ENCODE peak calls at places on chromosomes 16 and 17, in seven cellular contexts. One of them, this sample, is unnamed.

GRCh38 chr16:83070416-83071199 is 443.8 kb downstream of the CDH13 start:
- DNase-seq in A549: no peak
- DNase-seq in ovary: no peak
- DNase-seq in mammary epithelial cell: no peak
- DNase-seq in cardiac fibroblast: no peak
- DNase-seq in cardiac muscle cell: no peak
- DNase-seq in left ventricle myocardium inferior: no peak
- DNase-seq in this sample: no peak

GRCh38 chr16:15960124-15960971 is 10.9 kb downstream of the ABCC1 start:
- DNase-seq in ovary: no peak
- DNase-seq in cardiac fibroblast: no peak
- DNase-seq in mammary epithelial cell: peak
- DNase-seq in cardiac muscle cell: no peak
- DNase-seq in left ventricle myocardium inferior: no peak
- DNase-seq in A549: no peak
- DNase-seq in this sample: no peak

GRCh38 chr17:22266231-22266630 is 573.9 kb downstream of the KCNJ18 start:
- DNase-seq in mammary epithelial cell: no peak
- DNase-seq in ovary: no peak
- DNase-seq in left ventricle myocardium inferior: no peak
- DNase-seq in cardiac fibroblast: no peak
- DNase-seq in A549: no peak
- DNase-seq in cardiac muscle cell: no peak
- DNase-seq in this sample: no peak

GRCh38 chr16:17346774-17347569 is 123.8 kb downstream of the XYLT1 start:
- DNase-seq in left ventricle myocardium inferior: no peak
- DNase-seq in mammary epithelial cell: no peak
- DNase-seq in cardiac fibroblast: no peak
- DNase-seq in ovary: no peak
- DNase-seq in cardiac muscle cell: no peak
- DNase-seq in A549: no peak
- DNase-seq in this sample: peak

GRCh38 chr16:89828870-89829629 is 775 bp downstream of the SPIRE2 start:
- DNase-seq in cardiac fibroblast: no peak
- DNase-seq in A549: no peak
- DNase-seq in mammary epithelial cell: no peak
- DNase-seq in cardiac muscle cell: no peak
- DNase-seq in left ventricle myocardium inferior: no peak
- DNase-seq in ovary: no peak
- DNase-seq in this sample: no peak

GRCh38 chr16:67055712-67056487 is 27.0 kb downstream of the CBFB start:
- DNase-seq in A549: peak
- DNase-seq in left ventricle myocardium inferior: no peak
- DNase-seq in mammary epithelial cell: peak
- DNase-seq in cardiac muscle cell: no peak
- DNase-seq in ovary: no peak
- DNase-seq in cardiac fibroblast: peak
- DNase-seq in this sample: peak

GRCh38 chr16:85570213-85570734 is 42.8 kb upstream of the GSE1 start:
- DNase-seq in cardiac fibroblast: no peak
- DNase-seq in cardiac muscle cell: no peak
- DNase-seq in A549: no peak
- DNase-seq in left ventricle myocardium inferior: no peak
- DNase-seq in ovary: no peak
- DNase-seq in mammary epithelial cell: peak
- DNase-seq in this sample: peak

GRCh38 chr16:17511340-17511739 is 40.6 kb upstream of the XYLT1 start:
- DNase-seq in mammary epithelial cell: no peak
- DNase-seq in A549: no peak
- DNase-seq in ovary: no peak
- DNase-seq in cardiac muscle cell: no peak
- DNase-seq in left ventricle myocardium inferior: no peak
- DNase-seq in cardiac fibroblast: no peak
- DNase-seq in this sample: no peak

GRCh38 chr16:28292731-28293588 is 635 bp downstream of the SBK1 start:
- DNase-seq in ovary: peak
- DNase-seq in cardiac muscle cell: peak
- DNase-seq in A549: no peak
- DNase-seq in left ventricle myocardium inferior: no peak
- DNase-seq in mammary epithelial cell: no peak
- DNase-seq in cardiac fibroblast: no peak
- DNase-seq in this sample: no peak

GRCh38 chr17:75864448-75864871 is 9.3 kb upstream of the WBP2 start:
- DNase-seq in left ventricle myocardium inferior: peak
- DNase-seq in cardiac muscle cell: no peak
- DNase-seq in cardiac fibroblast: peak
- DNase-seq in A549: no peak
- DNase-seq in ovary: peak
- DNase-seq in mammary epithelial cell: no peak
- DNase-seq in this sample: peak

GRCh38 chr17:77304746-77305473 is 164.1 kb downstream of the SEC14L1 start:
- DNase-seq in ovary: peak
- DNase-seq in cardiac fibroblast: no peak
- DNase-seq in A549: no peak
- DNase-seq in left ventricle myocardium inferior: no peak
- DNase-seq in cardiac muscle cell: no peak
- DNase-seq in mammary epithelial cell: no peak
- DNase-seq in this sample: no peak

GRCh38 chr17:82890339-82890730 is 50.5 kb upstream of the ZNF750 start:
- DNase-seq in A549: no peak
- DNase-seq in mammary epithelial cell: no peak
- DNase-seq in ovary: no peak
- DNase-seq in cardiac fibroblast: no peak
- DNase-seq in cardiac muscle cell: no peak
- DNase-seq in left ventricle myocardium inferior: no peak
- DNase-seq in this sample: no peak

GRCh38 chr17:63966646-63967265 is 6.0 kb downstream of the SCN4A start:
- DNase-seq in cardiac fibroblast: no peak
- DNase-seq in A549: no peak
- DNase-seq in left ventricle myocardium inferior: no peak
- DNase-seq in cardiac muscle cell: no peak
- DNase-seq in ovary: no peak
- DNase-seq in mammary epithelial cell: no peak
- DNase-seq in this sample: no peak

GRCh38 chr17:9217151-9218067 is 196.1 kb downstream of the NTN1 start:
- DNase-seq in A549: no peak
- DNase-seq in ovary: no peak
- DNase-seq in cardiac fibroblast: peak
- DNase-seq in left ventricle myocardium inferior: no peak
- DNase-seq in mammary epithelial cell: peak
- DNase-seq in cardiac muscle cell: no peak
- DNase-seq in this sample: no peak

GRCh38 chr16:9929313-9929712 is 252.9 kb downstream of the GRIN2A start:
- DNase-seq in left ventricle myocardium inferior: no peak
- DNase-seq in cardiac muscle cell: no peak
- DNase-seq in mammary epithelial cell: no peak
- DNase-seq in ovary: no peak
- DNase-seq in A549: no peak
- DNase-seq in cardiac fibroblast: no peak
- DNase-seq in this sample: peak

GRCh38 chr16:30602595-30603277 is 7.5 kb downstream of the ZNF689 start:
- DNase-seq in ovary: no peak
- DNase-seq in cardiac muscle cell: no peak
- DNase-seq in cardiac fibroblast: peak
- DNase-seq in mammary epithelial cell: no peak
- DNase-seq in left ventricle myocardium inferior: no peak
- DNase-seq in A549: no peak
- DNase-seq in this sample: no peak

GRCh38 chr16:30185141-30185682 is 1.8 kb downstream of the CORO1A start:
- DNase-seq in mammary epithelial cell: no peak
- DNase-seq in left ventricle myocardium inferior: peak
- DNase-seq in ovary: peak
- DNase-seq in A549: no peak
- DNase-seq in cardiac fibroblast: no peak
- DNase-seq in cardiac muscle cell: no peak
- DNase-seq in this sample: peak

GRCh38 chr17:6755281-6755680 is 565 bp upstream of the XAF1 start:
- DNase-seq in cardiac muscle cell: no peak
- DNase-seq in cardiac fibroblast: peak
- DNase-seq in left ventricle myocardium inferior: peak
- DNase-seq in A549: no peak
- DNase-seq in mammary epithelial cell: no peak
- DNase-seq in ovary: peak
- DNase-seq in this sample: no peak

GRCh38 chr17:55487727-55488436 is 23.4 kb downstream of the SMIM36 start:
- DNase-seq in left ventricle myocardium inferior: no peak
- DNase-seq in cardiac fibroblast: peak
- DNase-seq in ovary: no peak
- DNase-seq in cardiac muscle cell: no peak
- DNase-seq in mammary epithelial cell: no peak
- DNase-seq in A549: peak
- DNase-seq in this sample: no peak

GRCh38 chr17:12047977-12048376 is 27.3 kb downstream of the MAP2K4 start:
- DNase-seq in left ventricle myocardium inferior: no peak
- DNase-seq in cardiac muscle cell: no peak
- DNase-seq in mammary epithelial cell: no peak
- DNase-seq in ovary: no peak
- DNase-seq in A549: peak
- DNase-seq in cardiac fibroblast: peak
- DNase-seq in this sample: no peak

GRCh38 chr17:72654746-72655145 is 437.7 kb downstream of the SLC39A11 start:
- DNase-seq in A549: no peak
- DNase-seq in ovary: no peak
- DNase-seq in cardiac muscle cell: no peak
- DNase-seq in cardiac fibroblast: no peak
- DNase-seq in mammary epithelial cell: no peak
- DNase-seq in left ventricle myocardium inferior: no peak
- DNase-seq in this sample: no peak

GRCh38 chr17:46736100-46736499 is 82.4 kb downstream of the WNT3 start:
- DNase-seq in cardiac fibroblast: no peak
- DNase-seq in A549: no peak
- DNase-seq in left ventricle myocardium inferior: no peak
- DNase-seq in mammary epithelial cell: no peak
- DNase-seq in cardiac muscle cell: no peak
- DNase-seq in ovary: no peak
- DNase-seq in this sample: no peak

GRCh38 chr17:42118545-42118944 is 2.6 kb downstream of the KAT2A start:
- DNase-seq in left ventricle myocardium inferior: no peak
- DNase-seq in mammary epithelial cell: peak
- DNase-seq in ovary: no peak
- DNase-seq in cardiac muscle cell: no peak
- DNase-seq in A549: peak
- DNase-seq in cardiac fibroblast: peak
- DNase-seq in this sample: peak
- TF ChIP-seq CTCF in left ventricle myocardium inferior: peak
- TF ChIP-seq CTCF in mammary epithelial cell: peak
- TF ChIP-seq CTCF in ovary: no peak
- TF ChIP-seq CTCF in cardiac muscle cell: peak
- TF ChIP-seq CTCF in A549: peak
- TF ChIP-seq CTCF in cardiac fibroblast: peak
- TF ChIP-seq CTCF in this sample: peak

GRCh38 chr16:2337431-2338296 is 2.9 kb downstream of the ABCA3 start:
- DNase-seq in left ventricle myocardium inferior: no peak
- DNase-seq in cardiac fibroblast: no peak
- DNase-seq in A549: no peak
- DNase-seq in cardiac muscle cell: no peak
- DNase-seq in ovary: no peak
- DNase-seq in mammary epithelial cell: no peak
- DNase-seq in this sample: no peak

GRCh38 chr16:2340564-2341455 is at the start of gene ABCA3:
- DNase-seq in left ventricle myocardium inferior: peak
- DNase-seq in A549: peak
- DNase-seq in mammary epithelial cell: peak
- DNase-seq in cardiac muscle cell: peak
- DNase-seq in cardiac fibroblast: peak
- DNase-seq in ovary: peak
- DNase-seq in this sample: peak

GRCh38 chr16:2341456-2342447 is 1.2 kb upstream of the ABCA3 start:
- DNase-seq in ovary: no peak
- DNase-seq in left ventricle myocardium inferior: peak
- DNase-seq in mammary epithelial cell: no peak
- DNase-seq in cardiac fibroblast: no peak
- DNase-seq in cardiac muscle cell: no peak
- DNase-seq in A549: no peak
- DNase-seq in this sample: no peak

GRCh38 chr16:2343211-2343610 is 2.7 kb upstream of the ABCA3 start:
- DNase-seq in ovary: no peak
- DNase-seq in A549: no peak
- DNase-seq in cardiac fibroblast: no peak
- DNase-seq in cardiac muscle cell: no peak
- DNase-seq in mammary epithelial cell: no peak
- DNase-seq in left ventricle myocardium inferior: no peak
- DNase-seq in this sample: no peak

GRCh38 chr16:2339521-2340484 is 725 bp downstream of the ABCA3 start:
- DNase-seq in cardiac muscle cell: peak
- DNase-seq in mammary epithelial cell: peak
- DNase-seq in left ventricle myocardium inferior: peak
- DNase-seq in A549: peak
- DNase-seq in cardiac fibroblast: peak
- DNase-seq in ovary: peak
- DNase-seq in this sample: peak
- TF ChIP-seq CTCF in cardiac muscle cell: peak
- TF ChIP-seq CTCF in mammary epithelial cell: no peak
- TF ChIP-seq CTCF in left ventricle myocardium inferior: no peak
- TF ChIP-seq CTCF in A549: no peak
- TF ChIP-seq CTCF in cardiac fibroblast: no peak
- TF ChIP-seq CTCF in ovary: no peak
- TF ChIP-seq CTCF in this sample: peak

GRCh38 chr16:54493076-54493475 is 206.5 kb upstream of the IRX3 start:
- DNase-seq in mammary epithelial cell: no peak
- DNase-seq in cardiac muscle cell: no peak
- DNase-seq in A549: no peak
- DNase-seq in cardiac fibroblast: peak
- DNase-seq in ovary: no peak
- DNase-seq in left ventricle myocardium inferior: no peak
- DNase-seq in this sample: no peak
- TF ChIP-seq CTCF in mammary epithelial cell: no peak
- TF ChIP-seq CTCF in cardiac muscle cell: no peak
- TF ChIP-seq CTCF in A549: no peak
- TF ChIP-seq CTCF in cardiac fibroblast: no peak
- TF ChIP-seq CTCF in ovary: no peak
- TF ChIP-seq CTCF in left ventricle myocardium inferior: no peak
- TF ChIP-seq CTCF in this sample: no peak

GRCh38 chr16:58000706-58001676 is at the start of gene USB1:
- DNase-seq in A549: peak
- DNase-seq in cardiac fibroblast: peak
- DNase-seq in ovary: peak
- DNase-seq in cardiac muscle cell: peak
- DNase-seq in mammary epithelial cell: peak
- DNase-seq in left ventricle myocardium inferior: peak
- DNase-seq in this sample: peak

GRCh38 chr16:57998992-57999365 is 1.5 kb downstream of the ZNF319 start:
- DNase-seq in ovary: no peak
- DNase-seq in mammary epithelial cell: no peak
- DNase-seq in left ventricle myocardium inferior: no peak
- DNase-seq in cardiac muscle cell: no peak
- DNase-seq in cardiac fibroblast: peak
- DNase-seq in A549: no peak
- DNase-seq in this sample: no peak

GRCh38 chr16:57999971-58000705 is at the start of gene ZNF319:
- DNase-seq in cardiac muscle cell: peak
- DNase-seq in ovary: peak
- DNase-seq in left ventricle myocardium inferior: no peak
- DNase-seq in A549: no peak
- DNase-seq in mammary epithelial cell: peak
- DNase-seq in cardiac fibroblast: no peak
- DNase-seq in this sample: no peak

GRCh38 chr16:57998484-57998883 is 2.0 kb downstream of the ZNF319 start:
- DNase-seq in cardiac fibroblast: peak
- DNase-seq in A549: peak
- DNase-seq in ovary: no peak
- DNase-seq in cardiac muscle cell: no peak
- DNase-seq in left ventricle myocardium inferior: peak
- DNase-seq in mammary epithelial cell: peak
- DNase-seq in this sample: no peak

GRCh38 chr16:57999366-57999970 is 1.0 kb downstream of the ZNF319 start:
- DNase-seq in A549: peak
- DNase-seq in cardiac fibroblast: no peak
- DNase-seq in ovary: no peak
- DNase-seq in cardiac muscle cell: no peak
- DNase-seq in left ventricle myocardium inferior: no peak
- DNase-seq in mammary epithelial cell: peak
- DNase-seq in this sample: peak
- TF ChIP-seq CTCF in A549: no peak
- TF ChIP-seq CTCF in cardiac fibroblast: peak
- TF ChIP-seq CTCF in ovary: no peak
- TF ChIP-seq CTCF in cardiac muscle cell: no peak
- TF ChIP-seq CTCF in left ventricle myocardium inferior: no peak
- TF ChIP-seq CTCF in mammary epithelial cell: no peak
- TF ChIP-seq CTCF in this sample: no peak

This sample was measured in GM13976.